ENCODE peak calls at places on chromosomes 3 and 15, in seven cellular contexts. U, E, P, B, Q, T and Y are unnamed samples. For H3K4me1, the result is how much of the 10 kb centered on the place peaks cover.

GRCh38 chr3:15096026-15096425 is 2.9 kb downstream of the RBSN start:
- DNase-seq in U (no peak), E (no peak), P (no peak), B (no peak), Q (no peak), T (no peak), Y (no peak)

GRCh38 chr3:126527006-126527405 is 3.1 kb downstream of the CHST13 start:
- DNase-seq in U (no peak), E (no peak), P (no peak), B (no peak), Q (no peak), T (no peak), Y (no peak)

GRCh38 chr15:83340087-83340486 is 55.6 kb upstream of the BNC1 start:
- DNase-seq in U (no peak), E (no peak), P (no peak), B (no peak), Q (no peak), T (no peak), Y (no peak)

GRCh38 chr15:77028451-77029165 is 33.7 kb downstream of the PSTPIP1 start:
- DNase-seq in U (no peak), E (no peak), P (no peak), B (no peak), Q (no peak), T (no peak), Y (no peak)

GRCh38 chr15:57446393-57446792 is 70.1 kb downstream of the CGNL1 start:
- DNase-seq in U (no peak), E (no peak), P (no peak), B (no peak), Q (no peak), T (no peak), Y (no peak)

GRCh38 chr3:126485131-126485530 is 9.4 kb upstream of the ZXDC start:
- DNase-seq in U (no peak), E (no peak), P (no peak), B (no peak), Q (no peak), T (no peak), Y (no peak)

GRCh38 chr3:180802837-180803236 is 109.6 kb upstream of the FXR1 start:
- DNase-seq in U (peak), E (peak), P (peak), B (peak), Q (no peak), T (no peak), Y (no peak)

GRCh38 chr3:30692498-30693130 is 86.2 kb downstream of the TGFBR2 start:
- DNase-seq in U (no peak), E (no peak), P (no peak), B (no peak), Q (no peak), T (no peak), Y (no peak)

GRCh38 chr15:26634319-26634718 is 138.5 kb downstream of the GABRB3 start:
- DNase-seq in U (no peak), E (peak), P (no peak), B (peak), Q (no peak), T (no peak), Y (no peak)

GRCh38 chr3:154244644-154245043 is 79.6 kb downstream of the DHX36 start:
- DNase-seq in U (peak), E (no peak), P (no peak), B (no peak), Q (no peak), T (no peak), Y (no peak)

GRCh38 chr3:3316523-3316922 is 137.0 kb upstream of the CRBN start:
- DNase-seq in U (no peak), E (no peak), P (no peak), B (peak), Q (no peak), T (no peak), Y (no peak)

GRCh38 chr3:73503781-73504180 is 121.0 kb downstream of the PDZRN3 start:
- DNase-seq in U (peak), E (no peak), P (no peak), B (no peak), Q (no peak), T (no peak), Y (no peak)

GRCh38 chr3:192435241-192435640 is 292.1 kb downstream of the FGF12 start:
- DNase-seq in U (no peak), E (no peak), P (no peak), B (no peak), Q (no peak), T (no peak), Y (no peak)

GRCh38 chr3:120350431-120350941 is 1.3 kb upstream of the LRRC58 start:
- DNase-seq in U (peak), E (no peak), P (peak), B (peak), Q (no peak), T (no peak), Y (no peak)

GRCh38 chr3:164451083-164451910 is 627.0 kb downstream of the SI start:
- DNase-seq in U (no peak), E (no peak), P (no peak), B (peak), Q (no peak), T (no peak), Y (peak)

GRCh38 chr15:34361278-34361677 is 5.7 kb downstream of the LPCAT4 start:
- DNase-seq in U (no peak), E (no peak), P (no peak), B (no peak), Q (no peak), T (no peak), Y (no peak)
- H3K23ac ChIP-seq in U (no peak), E (no peak), P (no peak), B (no peak), Q (no peak), T (no peak), Y (no peak)

GRCh38 chr3:43288366-43288765 is 2.0 kb downstream of the SNRK start:
- DNase-seq in U (peak), E (no peak), P (peak), B (no peak), Q (no peak), T (no peak), Y (no peak)
- H3K4me1 ChIP-seq in U (under half), E (under half), P (under half), B (under half), Q (under half), T (under half), Y (under half)

GRCh38 chr3:194888916-194889315 is 203.2 kb downstream of the FAM43A start:
- DNase-seq in U (no peak), E (no peak), P (no peak), B (no peak), Q (peak), T (no peak), Y (peak)
- H3K23ac ChIP-seq in U (no peak), E (no peak), P (no peak), B (no peak), Q (no peak), T (no peak), Y (no peak)

DNA sequence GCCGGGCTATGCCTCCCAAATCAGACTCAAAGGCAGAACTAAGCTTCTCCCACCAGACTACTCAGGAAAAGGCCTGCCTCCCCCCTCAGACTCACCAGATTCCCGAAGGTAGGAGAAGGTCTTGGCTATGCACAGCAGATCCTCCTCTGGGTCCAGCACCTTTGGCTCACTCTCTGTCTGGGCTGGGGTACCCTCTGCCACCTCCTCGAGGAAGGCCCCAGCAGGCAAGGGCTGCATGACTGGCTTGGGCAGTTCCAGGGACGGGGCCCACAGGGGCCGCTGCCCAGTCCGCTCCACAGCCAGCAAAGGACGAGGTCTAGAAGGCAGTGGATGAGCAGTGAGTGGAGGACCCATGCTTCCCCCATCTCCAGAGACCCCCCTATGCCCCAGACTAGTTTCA is 3.3 kb downstream of the CISH start:
- DNase-seq in U (no peak), E (no peak), P (no peak), B (no peak), Q (no peak), T (no peak), Y (no peak)
- H3K4me1 ChIP-seq in U (under half), E (under half), P (under half), B (under half), Q (under half), T (under half), Y (under half)

GRCh38 chr3:65583203-65583602 is 455.5 kb downstream of the MAGI1 start:
- DNase-seq in U (no peak), E (no peak), P (no peak), B (no peak), Q (no peak), T (no peak), Y (no peak)
- H3K23ac ChIP-seq in U (no peak), E (no peak), P (no peak), B (no peak), Q (no peak), T (no peak), Y (no peak)

DNA sequence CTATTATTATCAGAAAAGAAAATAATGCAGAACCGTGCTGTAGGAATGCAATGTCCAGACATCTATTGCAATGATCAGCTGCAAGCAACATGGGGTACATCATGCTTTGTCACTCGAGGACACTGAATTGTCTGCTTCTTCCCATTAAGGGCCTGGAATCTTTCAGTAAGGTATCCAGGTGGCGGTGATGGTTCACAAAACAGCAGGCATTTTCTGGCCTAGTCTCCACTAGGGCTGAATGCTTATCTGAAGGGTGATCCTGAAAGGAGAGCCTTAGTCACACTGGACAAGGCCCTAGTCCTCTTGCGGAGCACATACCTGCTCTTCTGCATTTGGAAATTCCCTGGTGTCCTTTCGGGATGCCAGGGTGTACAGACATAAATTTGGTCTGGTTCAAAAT is 21.2 kb downstream of the ITPR1 start:
- DNase-seq in U (no peak), E (no peak), P (no peak), B (peak), Q (no peak), T (no peak), Y (no peak)
- H3K4me1 ChIP-seq in U (under half), E (under half), P (under half), B (under half), Q (under half), T (under half), Y (under half)